ENCODE peak calls at places on chromosomes 13 and 19, in four cellular contexts. One of them, this sample, is unnamed. For H3K36me3, the result is how much of the 10 kb centered on the place peaks cover.

GRCh38 chr13:110946171-110946570 is 31.3 kb upstream of the ANKRD10 start:
- DNase-seq in upper lobe of right lung: no peak
- DNase-seq in psoas muscle: no peak
- DNase-seq in adrenal gland: no peak
- DNase-seq in this sample: no peak

GRCh38 chr13:94480672-94481145 is 1.2 kb upstream of the DCT start:
- DNase-seq in upper lobe of right lung: no peak
- DNase-seq in psoas muscle: peak
- DNase-seq in adrenal gland: no peak
- DNase-seq in this sample: peak

GRCh38 chr19:20928371-20928770 is 5.3 kb downstream of the ZNF85 start:
- DNase-seq in upper lobe of right lung: no peak
- DNase-seq in psoas muscle: no peak
- DNase-seq in adrenal gland: no peak
- DNase-seq in this sample: no peak

GRCh38 chr19:18488838-18489626 is 32.8 kb downstream of the ELL start:
- DNase-seq in upper lobe of right lung: no peak
- DNase-seq in adrenal gland: no peak
- DNase-seq in psoas muscle: peak
- DNase-seq in this sample: peak

GRCh38 chr13:50589651-50590054 is 253.8 kb downstream of the DLEU7 start:
- DNase-seq in upper lobe of right lung: no peak
- DNase-seq in psoas muscle: no peak
- DNase-seq in adrenal gland: peak
- DNase-seq in this sample: peak

GRCh38 chr13:108919036-108919907 is 289.9 kb downstream of the MYO16 start:
- DNase-seq in adrenal gland: peak
- DNase-seq in upper lobe of right lung: no peak
- DNase-seq in psoas muscle: no peak
- DNase-seq in this sample: no peak

GRCh38 chr13:59413121-59413520 is 750.6 kb downstream of the DIAPH3 start:
- DNase-seq in upper lobe of right lung: no peak
- DNase-seq in adrenal gland: no peak
- DNase-seq in psoas muscle: no peak
- DNase-seq in this sample: no peak

GRCh38 chr13:27953671-27954405 is 15.3 kb downstream of the CDX2 start:
- DNase-seq in psoas muscle: peak
- DNase-seq in upper lobe of right lung: peak
- DNase-seq in adrenal gland: peak
- DNase-seq in this sample: peak

GRCh38 chr19:615619-616018 is 17.7 kb downstream of the POLRMT start:
- DNase-seq in adrenal gland: no peak
- DNase-seq in psoas muscle: no peak
- DNase-seq in upper lobe of right lung: no peak
- DNase-seq in this sample: no peak

GRCh38 chr19:5054551-5055456 is 85.9 kb downstream of the KDM4B start:
- DNase-seq in psoas muscle: peak
- DNase-seq in upper lobe of right lung: no peak
- DNase-seq in adrenal gland: no peak
- DNase-seq in this sample: no peak

GRCh38 chr13:113881614-113882265 is 17.9 kb upstream of the GAS6 start:
- DNase-seq in adrenal gland: no peak
- DNase-seq in psoas muscle: no peak
- DNase-seq in upper lobe of right lung: no peak
- DNase-seq in this sample: no peak

GRCh38 chr13:22828081-22828480 is 352.7 kb upstream of the SGCG start:
- DNase-seq in upper lobe of right lung: no peak
- DNase-seq in psoas muscle: no peak
- DNase-seq in adrenal gland: no peak
- DNase-seq in this sample: no peak

GRCh38 chr19:22052644-22053013 is 345 bp downstream of the ZNF257 start:
- DNase-seq in psoas muscle: peak
- DNase-seq in upper lobe of right lung: no peak
- DNase-seq in adrenal gland: no peak
- DNase-seq in this sample: no peak

GRCh38 chr13:28475916-28476725 is 18.8 kb downstream of the FLT1 start:
- DNase-seq in adrenal gland: no peak
- DNase-seq in upper lobe of right lung: no peak
- DNase-seq in psoas muscle: no peak
- DNase-seq in this sample: peak

GRCh38 chr19:737591-738093 is 13.3 kb upstream of the MISP start:
- DNase-seq in upper lobe of right lung: no peak
- DNase-seq in psoas muscle: no peak
- DNase-seq in adrenal gland: peak
- DNase-seq in this sample: peak

GRCh38 chr13:21022694-21023325 is 38.6 kb downstream of the LATS2 start:
- DNase-seq in adrenal gland: peak
- DNase-seq in upper lobe of right lung: no peak
- DNase-seq in psoas muscle: no peak
- DNase-seq in this sample: no peak

GRCh38 chr19:1066251-1066747 is 668 bp upstream of the ARHGAP45 start:
- DNase-seq in adrenal gland: no peak
- DNase-seq in psoas muscle: no peak
- DNase-seq in upper lobe of right lung: no peak
- DNase-seq in this sample: peak

GRCh38 chr13:54733639-54734038 is 1705.0 kb downstream of the OLFM4 start:
- DNase-seq in psoas muscle: no peak
- DNase-seq in adrenal gland: no peak
- DNase-seq in upper lobe of right lung: no peak
- DNase-seq in this sample: peak

GRCh38 chr19:50994129-50994528 is 7.3 kb downstream of the KLK8 start:
- DNase-seq in psoas muscle: no peak
- DNase-seq in upper lobe of right lung: no peak
- DNase-seq in adrenal gland: no peak
- DNase-seq in this sample: no peak

GRCh38 chr13:28558126-28558525 is 63.2 kb upstream of the FLT1 start:
- DNase-seq in upper lobe of right lung: no peak
- DNase-seq in adrenal gland: no peak
- DNase-seq in psoas muscle: no peak
- DNase-seq in this sample: no peak

GRCh38 chr19:52936151-52936957 is 13.1 kb upstream of the ZNF888 start:
- DNase-seq in psoas muscle: no peak
- DNase-seq in adrenal gland: no peak
- DNase-seq in upper lobe of right lung: no peak
- DNase-seq in this sample: peak

GRCh38 chr13:39209731-39210633 is 171.7 kb downstream of the NHLRC3 start:
- DNase-seq in adrenal gland: no peak
- DNase-seq in psoas muscle: no peak
- DNase-seq in upper lobe of right lung: no peak
- DNase-seq in this sample: no peak

GRCh38 chr19:50602089-50602422 is 33.8 kb upstream of the LRRC4B start:
- DNase-seq in adrenal gland: no peak
- DNase-seq in upper lobe of right lung: no peak
- DNase-seq in psoas muscle: no peak
- DNase-seq in this sample: no peak

GRCh38 chr19:19106061-19106551 is 32.2 kb downstream of the TMEM161A start:
- DNase-seq in upper lobe of right lung: no peak
- DNase-seq in psoas muscle: no peak
- DNase-seq in adrenal gland: peak
- DNase-seq in this sample: peak

GRCh38 chr19:13013649-13014048 is 18.4 kb downstream of the NFIX start:
- DNase-seq in upper lobe of right lung: no peak
- DNase-seq in psoas muscle: no peak
- DNase-seq in adrenal gland: no peak
- DNase-seq in this sample: no peak

GRCh38 chr13:59458908-59459579 is 704.7 kb downstream of the DIAPH3 start:
- DNase-seq in psoas muscle: no peak
- DNase-seq in upper lobe of right lung: no peak
- DNase-seq in adrenal gland: peak
- DNase-seq in this sample: no peak

GRCh38 chr13:99467764-99468163 is 33.5 kb upstream of the TM9SF2 start:
- DNase-seq in upper lobe of right lung: no peak
- DNase-seq in psoas muscle: no peak
- DNase-seq in adrenal gland: no peak
- DNase-seq in this sample: peak

GRCh38 chr13:46633416-46633815 is 80.4 kb downstream of the LRCH1 start:
- DNase-seq in adrenal gland: no peak
- DNase-seq in upper lobe of right lung: no peak
- DNase-seq in psoas muscle: no peak
- DNase-seq in this sample: no peak

GRCh38 chr13:35914662-35915061 is 216.5 kb downstream of the DCLK1 start:
- DNase-seq in adrenal gland: no peak
- DNase-seq in upper lobe of right lung: no peak
- DNase-seq in psoas muscle: no peak
- DNase-seq in this sample: no peak

GRCh38 chr13:99415851-99416331 is 85.4 kb upstream of the TM9SF2 start:
- DNase-seq in adrenal gland: peak
- DNase-seq in psoas muscle: peak
- DNase-seq in upper lobe of right lung: peak
- DNase-seq in this sample: no peak

GRCh38 chr19:7292352-7292949 is 1.8 kb downstream of the INSR start:
- DNase-seq in psoas muscle: no peak
- DNase-seq in adrenal gland: no peak
- DNase-seq in upper lobe of right lung: no peak
- DNase-seq in this sample: no peak
- H3K4me3 ChIP-seq in psoas muscle: peak
- H3K4me3 ChIP-seq in adrenal gland: peak
- H3K4me3 ChIP-seq in upper lobe of right lung: peak
- H3K4me3 ChIP-seq in this sample: peak

DNA sequence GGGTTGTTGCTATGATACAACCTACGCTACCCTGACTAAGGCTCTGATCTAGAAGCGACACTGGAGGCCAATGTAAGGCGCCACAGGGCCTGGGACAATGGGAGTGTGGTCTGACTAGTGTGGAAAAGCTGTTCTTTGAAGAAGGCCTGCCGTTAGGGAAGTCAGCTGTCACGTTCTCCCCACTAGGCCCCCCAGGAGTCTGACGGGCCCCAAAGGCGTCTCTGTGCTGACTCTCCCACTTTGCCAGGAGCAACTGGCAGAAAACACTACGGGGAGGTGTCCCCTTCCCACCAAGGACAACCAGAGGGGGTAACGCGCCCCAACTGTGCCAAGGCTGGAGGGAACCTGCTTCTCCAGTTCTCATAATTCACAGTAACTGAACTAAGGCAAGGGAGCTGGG is 25.3 kb upstream of the EIF3G start:
- DNase-seq in adrenal gland: no peak
- DNase-seq in psoas muscle: no peak
- DNase-seq in upper lobe of right lung: no peak
- DNase-seq in this sample: no peak
- H3K36me3 ChIP-seq in adrenal gland: under half
- H3K36me3 ChIP-seq in psoas muscle: under half
- H3K36me3 ChIP-seq in upper lobe of right lung: half or more
- H3K36me3 ChIP-seq in this sample: under half

DNA sequence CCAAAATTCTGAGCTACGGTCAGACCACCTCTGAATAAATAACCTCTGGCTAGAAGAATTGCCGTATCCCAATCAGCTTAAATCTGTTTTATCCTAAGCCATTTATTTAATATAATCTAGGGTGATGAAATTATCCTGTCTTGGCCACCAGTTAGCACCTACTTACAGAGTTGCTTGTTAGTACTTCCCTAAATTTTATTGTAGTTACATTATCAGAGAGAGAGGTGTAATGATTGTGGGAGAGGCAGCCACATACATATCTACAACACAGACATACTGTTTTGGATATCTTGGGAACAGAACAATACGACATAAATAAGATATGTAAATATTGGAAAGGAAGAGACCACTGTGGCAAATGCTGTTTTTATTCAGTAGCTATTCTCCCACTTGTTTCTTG is 30.9 kb downstream of the PDS5B start:
- DNase-seq in adrenal gland: no peak
- DNase-seq in psoas muscle: no peak
- DNase-seq in upper lobe of right lung: no peak
- DNase-seq in this sample: no peak
- H3K4me3 ChIP-seq in adrenal gland: no peak
- H3K4me3 ChIP-seq in psoas muscle: no peak
- H3K4me3 ChIP-seq in upper lobe of right lung: no peak
- H3K4me3 ChIP-seq in this sample: no peak

DNA sequence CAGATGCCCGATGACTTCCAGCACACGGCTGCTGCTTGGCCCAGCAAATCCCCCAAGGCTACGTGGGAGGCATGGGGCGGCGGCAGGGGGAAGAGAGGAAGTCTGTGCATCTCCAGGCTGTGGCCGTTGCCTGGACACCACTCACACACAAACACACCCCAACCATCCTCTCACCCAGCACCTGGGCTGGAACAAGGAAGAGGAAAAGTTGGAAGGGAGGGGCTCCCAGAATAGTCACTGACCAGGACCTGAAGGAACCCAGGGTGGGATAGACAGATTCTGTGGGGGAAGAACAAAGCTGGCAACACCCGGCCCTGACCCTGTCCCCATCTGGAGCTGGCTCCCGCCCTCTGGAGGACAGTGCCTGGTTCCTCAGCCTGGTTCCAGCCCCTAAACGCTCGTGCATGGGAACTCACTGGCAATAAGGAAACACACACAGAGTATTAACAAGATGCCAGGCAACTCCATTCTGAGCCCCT is 11.2 kb downstream of the PPP6R1 start:
- DNase-seq in psoas muscle: peak
- DNase-seq in adrenal gland: no peak
- DNase-seq in upper lobe of right lung: peak
- DNase-seq in this sample: no peak
- H3K36me3 ChIP-seq in psoas muscle: under half
- H3K36me3 ChIP-seq in adrenal gland: under half
- H3K36me3 ChIP-seq in upper lobe of right lung: under half
- H3K36me3 ChIP-seq in this sample: under half

GRCh38 chr19:37692956-37693660 is 26.5 kb downstream of the ZNF607 start:
- DNase-seq in adrenal gland: no peak
- DNase-seq in upper lobe of right lung: no peak
- DNase-seq in psoas muscle: no peak
- DNase-seq in this sample: no peak
- H3K4me3 ChIP-seq in adrenal gland: no peak
- H3K4me3 ChIP-seq in upper lobe of right lung: no peak
- H3K4me3 ChIP-seq in psoas muscle: peak
- H3K4me3 ChIP-seq in this sample: no peak

GRCh38 chr19:39427707-39428106 is 8.0 kb downstream of the RPS16 start:
- DNase-seq in upper lobe of right lung: no peak
- DNase-seq in psoas muscle: no peak
- DNase-seq in adrenal gland: no peak
- DNase-seq in this sample: no peak
- H3K36me3 ChIP-seq in upper lobe of right lung: under half
- H3K36me3 ChIP-seq in psoas muscle: under half
- H3K36me3 ChIP-seq in adrenal gland: under half
- H3K36me3 ChIP-seq in this sample: under half